ENCODE peak calls at places on chromosomes 16 and 17, in nine cellular contexts. One of them, this sample, is unnamed.

GRCh38 chr17:77571141-77571540 is 387.4 kb upstream of the TNRC6C start:
- DNase-seq in SK-N-SH: no peak
- DNase-seq in GM12878: no peak
- DNase-seq in A549: no peak
- DNase-seq in H1: no peak
- DNase-seq in HCT116: no peak
- DNase-seq in endothelial cell of umbilical vein: no peak
- DNase-seq in HepG2: no peak
- DNase-seq in K562: no peak
- DNase-seq in this sample: no peak

GRCh38 chr16:77459534-77460412 is 24.9 kb upstream of the ADAMTS18 start:
- DNase-seq in SK-N-SH: no peak
- DNase-seq in HCT116: no peak
- DNase-seq in endothelial cell of umbilical vein: no peak
- DNase-seq in H1: no peak
- DNase-seq in GM12878: no peak
- DNase-seq in HepG2: no peak
- DNase-seq in K562: no peak
- DNase-seq in A549: no peak
- DNase-seq in this sample: no peak

GRCh38 chr16:81446318-81447275 is 2.0 kb downstream of the CMIP start:
- DNase-seq in HCT116: no peak
- DNase-seq in SK-N-SH: peak; percentile 55
- DNase-seq in GM12878: no peak
- DNase-seq in K562: no peak
- DNase-seq in HepG2: no peak
- DNase-seq in endothelial cell of umbilical vein: peak; percentile 35
- DNase-seq in H1: peak; percentile 53
- DNase-seq in A549: peak; percentile 82
- DNase-seq in this sample: peak; percentile 44

GRCh38 chr17:50153650-50154575 is 3.4 kb upstream of the PPP1R9B start:
- DNase-seq in GM12878: no peak
- DNase-seq in SK-N-SH: no peak
- DNase-seq in HepG2: no peak
- DNase-seq in HCT116: no peak
- DNase-seq in H1: no peak
- DNase-seq in A549: no peak
- DNase-seq in endothelial cell of umbilical vein: no peak
- DNase-seq in K562: peak; percentile 86
- DNase-seq in this sample: no peak

GRCh38 chr17:41343031-41343430 is 7.6 kb downstream of the KRT33A start:
- DNase-seq in endothelial cell of umbilical vein: no peak
- DNase-seq in K562: no peak
- DNase-seq in SK-N-SH: no peak
- DNase-seq in H1: no peak
- DNase-seq in HCT116: no peak
- DNase-seq in A549: no peak
- DNase-seq in GM12878: no peak
- DNase-seq in HepG2: no peak
- DNase-seq in this sample: no peak

GRCh38 chr17:65657251-65657828 is 95.9 kb upstream of the AXIN2 start:
- DNase-seq in endothelial cell of umbilical vein: no peak
- DNase-seq in A549: no peak
- DNase-seq in GM12878: no peak
- DNase-seq in K562: no peak
- DNase-seq in H1: no peak
- DNase-seq in HepG2: no peak
- DNase-seq in SK-N-SH: no peak
- DNase-seq in HCT116: no peak
- DNase-seq in this sample: no peak

GRCh38 chr16:24005577-24005976 is 169.8 kb downstream of the PRKCB start:
- DNase-seq in endothelial cell of umbilical vein: no peak
- DNase-seq in H1: no peak
- DNase-seq in HepG2: no peak
- DNase-seq in K562: no peak
- DNase-seq in HCT116: no peak
- DNase-seq in SK-N-SH: no peak
- DNase-seq in A549: no peak
- DNase-seq in GM12878: no peak
- DNase-seq in this sample: no peak

GRCh38 chr17:39702901-39703893 is 3.3 kb downstream of the ERBB2 start:
- DNase-seq in SK-N-SH: no peak
- DNase-seq in endothelial cell of umbilical vein: no peak
- DNase-seq in HepG2: peak; percentile 77
- DNase-seq in GM12878: peak; percentile 25
- DNase-seq in A549: peak; percentile 94
- DNase-seq in K562: no peak
- DNase-seq in H1: no peak
- DNase-seq in HCT116: no peak
- DNase-seq in this sample: no peak

GRCh38 chr16:27238016-27238587 is 30.5 kb downstream of the NSMCE1 start:
- DNase-seq in A549: no peak
- DNase-seq in HCT116: no peak
- DNase-seq in K562: no peak
- DNase-seq in H1: no peak
- DNase-seq in HepG2: no peak
- DNase-seq in endothelial cell of umbilical vein: peak; percentile 36
- DNase-seq in SK-N-SH: no peak
- DNase-seq in GM12878: no peak
- DNase-seq in this sample: peak; percentile 27

GRCh38 chr17:33416131-33416530 is 123.0 kb upstream of the ASIC2 start:
- DNase-seq in HepG2: no peak
- DNase-seq in A549: no peak
- DNase-seq in H1: no peak
- DNase-seq in SK-N-SH: no peak
- DNase-seq in HCT116: no peak
- DNase-seq in K562: no peak
- DNase-seq in endothelial cell of umbilical vein: no peak
- DNase-seq in GM12878: no peak
- DNase-seq in this sample: peak; percentile 51

GRCh38 chr17:2149934-2150333 is 95.0 kb downstream of the HIC1 start:
- DNase-seq in GM12878: no peak
- DNase-seq in HepG2: no peak
- DNase-seq in HCT116: no peak
- DNase-seq in SK-N-SH: no peak
- DNase-seq in H1: no peak
- DNase-seq in endothelial cell of umbilical vein: no peak
- DNase-seq in K562: no peak
- DNase-seq in A549: no peak
- DNase-seq in this sample: no peak

GRCh38 chr16:28553776-28554633 is at the start of gene SGF29:
- DNase-seq in HCT116: peak; percentile 86
- DNase-seq in SK-N-SH: peak; percentile 99
- DNase-seq in K562: peak; percentile 99
- DNase-seq in A549: peak; percentile 93
- DNase-seq in endothelial cell of umbilical vein: peak; percentile 94
- DNase-seq in H1: peak; percentile 89
- DNase-seq in HepG2: peak; percentile 82
- DNase-seq in GM12878: peak; percentile 82
- DNase-seq in this sample: peak; percentile 93
- TF ChIP-seq CTCF in HCT116: peak; percentile 1
- TF ChIP-seq CTCF in SK-N-SH: peak; percentile 31
- TF ChIP-seq CTCF in K562: peak; percentile 40
- TF ChIP-seq CTCF in A549: peak; percentile 41
- TF ChIP-seq CTCF in endothelial cell of umbilical vein: no peak
- TF ChIP-seq CTCF in H1: peak; percentile 34
- TF ChIP-seq CTCF in HepG2: peak; percentile 86
- TF ChIP-seq CTCF in GM12878: peak; percentile 18
- TF ChIP-seq CTCF in this sample: no peak

GRCh38 chr16:5642470-5642869 is 544.9 kb upstream of the EEF2KMT start:
- DNase-seq in HepG2: no peak
- DNase-seq in H1: no peak
- DNase-seq in GM12878: no peak
- DNase-seq in SK-N-SH: no peak
- DNase-seq in HCT116: no peak
- DNase-seq in A549: no peak
- DNase-seq in K562: no peak
- DNase-seq in endothelial cell of umbilical vein: no peak
- DNase-seq in this sample: no peak

GRCh38 chr16:5639531-5639930 is 541.9 kb upstream of the EEF2KMT start:
- DNase-seq in HCT116: no peak
- DNase-seq in SK-N-SH: no peak
- DNase-seq in endothelial cell of umbilical vein: no peak
- DNase-seq in H1: no peak
- DNase-seq in K562: no peak
- DNase-seq in HepG2: no peak
- DNase-seq in A549: no peak
- DNase-seq in GM12878: no peak
- DNase-seq in this sample: no peak

GRCh38 chr16:5644132-5644531 is 546.5 kb upstream of the EEF2KMT start:
- DNase-seq in K562: no peak
- DNase-seq in GM12878: no peak
- DNase-seq in SK-N-SH: no peak
- DNase-seq in A549: no peak
- DNase-seq in HepG2: no peak
- DNase-seq in endothelial cell of umbilical vein: no peak
- DNase-seq in HCT116: no peak
- DNase-seq in H1: no peak
- DNase-seq in this sample: no peak

GRCh38 chr16:5640883-5641282 is 543.3 kb upstream of the EEF2KMT start:
- DNase-seq in endothelial cell of umbilical vein: no peak
- DNase-seq in HCT116: no peak
- DNase-seq in HepG2: no peak
- DNase-seq in SK-N-SH: no peak
- DNase-seq in K562: no peak
- DNase-seq in GM12878: no peak
- DNase-seq in A549: no peak
- DNase-seq in H1: no peak
- DNase-seq in this sample: no peak

GRCh38 chr16:5642034-5642433 is 544.4 kb upstream of the EEF2KMT start:
- DNase-seq in GM12878: no peak
- DNase-seq in H1: no peak
- DNase-seq in A549: no peak
- DNase-seq in SK-N-SH: no peak
- DNase-seq in HepG2: no peak
- DNase-seq in K562: no peak
- DNase-seq in HCT116: no peak
- DNase-seq in endothelial cell of umbilical vein: no peak
- DNase-seq in this sample: no peak
- TF ChIP-seq MAX in GM12878: no peak
- TF ChIP-seq MAX in H1: no peak
- TF ChIP-seq MAX in A549: no peak
- TF ChIP-seq MAX in SK-N-SH: no peak
- TF ChIP-seq MAX in HepG2: no peak
- TF ChIP-seq MAX in K562: no peak
- TF ChIP-seq MAX in HCT116: no peak
- TF ChIP-seq MAX in endothelial cell of umbilical vein: no peak
- TF ChIP-seq MAX in this sample: no peak

DNA sequence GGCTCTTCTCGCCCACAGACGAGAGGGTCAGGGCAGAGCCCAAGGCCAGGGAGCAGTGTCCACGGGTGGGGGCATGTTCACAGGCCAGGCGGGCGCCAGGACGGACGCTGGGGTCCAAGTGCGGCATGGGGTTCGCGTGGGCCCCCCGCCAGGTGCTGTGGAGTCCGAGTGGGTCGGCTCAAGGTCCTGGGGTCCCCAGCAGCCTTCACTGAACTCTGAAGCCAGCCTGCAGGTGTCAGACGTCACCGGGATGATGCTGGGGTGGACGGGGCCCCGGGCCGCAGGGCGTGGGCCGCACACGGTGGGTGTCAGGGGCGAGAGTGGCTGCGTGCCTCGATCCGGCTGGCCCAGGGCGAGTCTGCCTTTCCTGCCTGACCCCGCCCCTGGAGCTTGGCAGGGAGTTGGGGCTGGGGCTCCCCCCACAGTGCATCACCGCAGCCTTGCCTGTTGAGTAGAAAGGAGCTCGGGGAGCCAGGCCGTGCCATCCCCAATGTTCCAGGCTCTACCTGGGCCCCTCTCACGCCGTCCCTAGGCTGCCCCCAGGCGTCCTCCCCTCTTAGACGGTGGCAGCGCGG is 19.0 kb downstream of the CACNA1H start:
- DNase-seq in HCT116: no peak
- DNase-seq in H1: no peak
- DNase-seq in HepG2: no peak
- DNase-seq in SK-N-SH: no peak
- DNase-seq in endothelial cell of umbilical vein: no peak
- DNase-seq in K562: no peak
- DNase-seq in A549: no peak
- DNase-seq in GM12878: no peak
- DNase-seq in this sample: no peak
- H3K4me3 ChIP-seq in HCT116: no peak overlapping the region
- H3K4me3 ChIP-seq in H1: no peak overlapping the region
- H3K4me3 ChIP-seq in HepG2: no peak overlapping the region
- H3K4me3 ChIP-seq in SK-N-SH: no peak overlapping the region
- H3K4me3 ChIP-seq in endothelial cell of umbilical vein: no peak overlapping the region
- H3K4me3 ChIP-seq in K562: no peak overlapping the region
- H3K4me3 ChIP-seq in A549: no peak overlapping the region
- H3K4me3 ChIP-seq in GM12878: no peak overlapping the region
- H3K4me3 ChIP-seq in this sample: no peak overlapping the region

GRCh38 chr16:19486744-19487325 is 35.1 kb downstream of the GDE1 start:
- DNase-seq in HCT116: no peak
- DNase-seq in H1: no peak
- DNase-seq in GM12878: no peak
- DNase-seq in SK-N-SH: no peak
- DNase-seq in HepG2: no peak
- DNase-seq in A549: peak; percentile 17
- DNase-seq in K562: peak; percentile 22
- DNase-seq in endothelial cell of umbilical vein: no peak
- DNase-seq in this sample: no peak
- TF ChIP-seq CTCF in HCT116: peak; percentile 14
- TF ChIP-seq CTCF in H1: no peak
- TF ChIP-seq CTCF in GM12878: no peak
- TF ChIP-seq CTCF in SK-N-SH: no peak
- TF ChIP-seq CTCF in HepG2: peak; percentile 39
- TF ChIP-seq CTCF in A549: peak; percentile 28
- TF ChIP-seq CTCF in K562: peak; percentile 23
- TF ChIP-seq CTCF in endothelial cell of umbilical vein: no peak
- TF ChIP-seq CTCF in this sample: no peak

GRCh38 chr16:88783391-88784073 is 1.5 kb downstream of the PIEZO1 start:
- DNase-seq in A549: no peak
- DNase-seq in SK-N-SH: no peak
- DNase-seq in H1: no peak
- DNase-seq in K562: no peak
- DNase-seq in GM12878: no peak
- DNase-seq in HCT116: no peak
- DNase-seq in endothelial cell of umbilical vein: peak; percentile 83
- DNase-seq in HepG2: no peak
- DNase-seq in this sample: peak; percentile 74

GRCh38 chr16:88780100-88781062 is 4.6 kb downstream of the PIEZO1 start:
- DNase-seq in SK-N-SH: no peak
- DNase-seq in HCT116: no peak
- DNase-seq in endothelial cell of umbilical vein: no peak
- DNase-seq in H1: no peak
- DNase-seq in A549: no peak
- DNase-seq in GM12878: no peak
- DNase-seq in HepG2: no peak
- DNase-seq in K562: no peak
- DNase-seq in this sample: no peak

GRCh38 chr16:88782454-88783390 is 2.3 kb downstream of the PIEZO1 start:
- DNase-seq in H1: no peak
- DNase-seq in endothelial cell of umbilical vein: peak; percentile 47
- DNase-seq in GM12878: no peak
- DNase-seq in A549: no peak
- DNase-seq in HCT116: peak; percentile 48
- DNase-seq in K562: no peak
- DNase-seq in HepG2: no peak
- DNase-seq in SK-N-SH: no peak
- DNase-seq in this sample: peak; percentile 68

GRCh38 chr16:88779406-88780099 is 5.5 kb downstream of the PIEZO1 start:
- DNase-seq in GM12878: no peak
- DNase-seq in A549: no peak
- DNase-seq in HCT116: no peak
- DNase-seq in H1: no peak
- DNase-seq in HepG2: no peak
- DNase-seq in SK-N-SH: no peak
- DNase-seq in K562: no peak
- DNase-seq in endothelial cell of umbilical vein: no peak
- DNase-seq in this sample: no peak

GRCh38 chr16:88781140-88782077 is 3.6 kb downstream of the PIEZO1 start:
- DNase-seq in GM12878: no peak
- DNase-seq in K562: no peak
- DNase-seq in HepG2: no peak
- DNase-seq in H1: no peak
- DNase-seq in endothelial cell of umbilical vein: no peak
- DNase-seq in A549: no peak
- DNase-seq in HCT116: no peak
- DNase-seq in SK-N-SH: no peak
- DNase-seq in this sample: peak; percentile 84
- TF ChIP-seq MAX in GM12878: peak; percentile 77
- TF ChIP-seq MAX in K562: peak; percentile 97
- TF ChIP-seq MAX in HepG2: no peak
- TF ChIP-seq MAX in H1: no peak
- TF ChIP-seq MAX in endothelial cell of umbilical vein: no peak
- TF ChIP-seq MAX in A549: no peak
- TF ChIP-seq MAX in HCT116: no peak
- TF ChIP-seq MAX in SK-N-SH: no peak
- TF ChIP-seq MAX in this sample: peak; percentile 94

This sample was measured in NB4.